ENCODE peak calls at places on chromosomes 4 and X, in eight cellular contexts. One of them, this sample, is unnamed.

GRCh38 chrX:49058794-49059193 is at the start of gene CCDC120:
- DNase-seq in posterior cingulate gyrus: no peak
- DNase-seq in naive thymus-derived CD8-positive, alpha-beta T cell: no peak
- DNase-seq in M059J: no peak
- DNase-seq in activated naive CD4-positive, alpha-beta T cell: no peak
- DNase-seq in GM23338: peak
- DNase-seq in activated CD4-positive, alpha-beta memory T cell treated with anti-CD3 and anti-CD28 coated beads for 36 hours: no peak
- DNase-seq in neuronal stem cell: no peak
- DNase-seq in this sample: no peak

GRCh38 chrX:153877571-153878261 is 8.3 kb downstream of the L1CAM start:
- DNase-seq in activated naive CD4-positive, alpha-beta T cell: no peak
- DNase-seq in naive thymus-derived CD8-positive, alpha-beta T cell: no peak
- DNase-seq in neuronal stem cell: no peak
- DNase-seq in GM23338: no peak
- DNase-seq in posterior cingulate gyrus: no peak
- DNase-seq in activated CD4-positive, alpha-beta memory T cell treated with anti-CD3 and anti-CD28 coated beads for 36 hours: no peak
- DNase-seq in M059J: no peak
- DNase-seq in this sample: no peak

GRCh38 chr4:168797176-168797575 is 212.9 kb downstream of the CBR4 start:
- DNase-seq in posterior cingulate gyrus: no peak
- DNase-seq in GM23338: no peak
- DNase-seq in activated naive CD4-positive, alpha-beta T cell: no peak
- DNase-seq in activated CD4-positive, alpha-beta memory T cell treated with anti-CD3 and anti-CD28 coated beads for 36 hours: no peak
- DNase-seq in M059J: peak
- DNase-seq in naive thymus-derived CD8-positive, alpha-beta T cell: no peak
- DNase-seq in neuronal stem cell: no peak
- DNase-seq in this sample: no peak

GRCh38 chrX:136768469-136769084 is 12.2 kb downstream of the ARHGEF6 start:
- DNase-seq in neuronal stem cell: no peak
- DNase-seq in posterior cingulate gyrus: peak
- DNase-seq in naive thymus-derived CD8-positive, alpha-beta T cell: no peak
- DNase-seq in activated CD4-positive, alpha-beta memory T cell treated with anti-CD3 and anti-CD28 coated beads for 36 hours: peak
- DNase-seq in activated naive CD4-positive, alpha-beta T cell: no peak
- DNase-seq in GM23338: no peak
- DNase-seq in M059J: peak
- DNase-seq in this sample: peak

GRCh38 chr4:38442073-38442788 is 221.8 kb upstream of the KLF3 start:
- DNase-seq in naive thymus-derived CD8-positive, alpha-beta T cell: no peak
- DNase-seq in activated naive CD4-positive, alpha-beta T cell: no peak
- DNase-seq in M059J: no peak
- DNase-seq in posterior cingulate gyrus: no peak
- DNase-seq in activated CD4-positive, alpha-beta memory T cell treated with anti-CD3 and anti-CD28 coated beads for 36 hours: no peak
- DNase-seq in GM23338: no peak
- DNase-seq in neuronal stem cell: no peak
- DNase-seq in this sample: no peak

GRCh38 chr4:118381902-118382301 is 29.1 kb upstream of the PRSS12 start:
- DNase-seq in posterior cingulate gyrus: no peak
- DNase-seq in GM23338: no peak
- DNase-seq in activated CD4-positive, alpha-beta memory T cell treated with anti-CD3 and anti-CD28 coated beads for 36 hours: no peak
- DNase-seq in M059J: no peak
- DNase-seq in naive thymus-derived CD8-positive, alpha-beta T cell: no peak
- DNase-seq in neuronal stem cell: no peak
- DNase-seq in activated naive CD4-positive, alpha-beta T cell: no peak
- DNase-seq in this sample: no peak

GRCh38 chr4:57074753-57075152 is 35.4 kb downstream of the IGFBP7 start:
- DNase-seq in activated CD4-positive, alpha-beta memory T cell treated with anti-CD3 and anti-CD28 coated beads for 36 hours: no peak
- DNase-seq in GM23338: no peak
- DNase-seq in activated naive CD4-positive, alpha-beta T cell: no peak
- DNase-seq in naive thymus-derived CD8-positive, alpha-beta T cell: no peak
- DNase-seq in posterior cingulate gyrus: no peak
- DNase-seq in M059J: peak
- DNase-seq in neuronal stem cell: no peak
- DNase-seq in this sample: no peak

GRCh38 chrX:38859602-38860001 is 58.3 kb downstream of the MID1IP1 start:
- DNase-seq in naive thymus-derived CD8-positive, alpha-beta T cell: no peak
- DNase-seq in posterior cingulate gyrus: no peak
- DNase-seq in activated CD4-positive, alpha-beta memory T cell treated with anti-CD3 and anti-CD28 coated beads for 36 hours: no peak
- DNase-seq in M059J: no peak
- DNase-seq in activated naive CD4-positive, alpha-beta T cell: no peak
- DNase-seq in neuronal stem cell: no peak
- DNase-seq in GM23338: no peak
- DNase-seq in this sample: no peak

GRCh38 chr4:1047976-1048780 is 36.8 kb downstream of the FGFRL1 start:
- DNase-seq in M059J: no peak
- DNase-seq in posterior cingulate gyrus: peak
- DNase-seq in naive thymus-derived CD8-positive, alpha-beta T cell: no peak
- DNase-seq in activated CD4-positive, alpha-beta memory T cell treated with anti-CD3 and anti-CD28 coated beads for 36 hours: no peak
- DNase-seq in neuronal stem cell: no peak
- DNase-seq in activated naive CD4-positive, alpha-beta T cell: no peak
- DNase-seq in GM23338: peak
- DNase-seq in this sample: peak

GRCh38 chrX:56800307-56800706 is 71.3 kb downstream of the NBDY start:
- DNase-seq in activated CD4-positive, alpha-beta memory T cell treated with anti-CD3 and anti-CD28 coated beads for 36 hours: no peak
- DNase-seq in naive thymus-derived CD8-positive, alpha-beta T cell: no peak
- DNase-seq in M059J: no peak
- DNase-seq in posterior cingulate gyrus: no peak
- DNase-seq in GM23338: no peak
- DNase-seq in neuronal stem cell: no peak
- DNase-seq in activated naive CD4-positive, alpha-beta T cell: no peak
- DNase-seq in this sample: no peak

GRCh38 chrX:135421932-135422809 is at the start of gene SMIM10L2A:
- DNase-seq in naive thymus-derived CD8-positive, alpha-beta T cell: peak
- DNase-seq in M059J: no peak
- DNase-seq in activated CD4-positive, alpha-beta memory T cell treated with anti-CD3 and anti-CD28 coated beads for 36 hours: peak
- DNase-seq in activated naive CD4-positive, alpha-beta T cell: no peak
- DNase-seq in neuronal stem cell: no peak
- DNase-seq in posterior cingulate gyrus: peak
- DNase-seq in GM23338: no peak
- DNase-seq in this sample: no peak

GRCh38 chr4:74751247-74751646 is 43.1 kb downstream of the BTC start:
- DNase-seq in activated naive CD4-positive, alpha-beta T cell: no peak
- DNase-seq in M059J: no peak
- DNase-seq in neuronal stem cell: no peak
- DNase-seq in activated CD4-positive, alpha-beta memory T cell treated with anti-CD3 and anti-CD28 coated beads for 36 hours: no peak
- DNase-seq in naive thymus-derived CD8-positive, alpha-beta T cell: no peak
- DNase-seq in GM23338: no peak
- DNase-seq in posterior cingulate gyrus: no peak
- DNase-seq in this sample: no peak

GRCh38 chr4:121711263-121712000 is 14.7 kb upstream of the ANXA5 start:
- DNase-seq in neuronal stem cell: peak
- DNase-seq in GM23338: peak
- DNase-seq in activated naive CD4-positive, alpha-beta T cell: no peak
- DNase-seq in posterior cingulate gyrus: peak
- DNase-seq in M059J: peak
- DNase-seq in activated CD4-positive, alpha-beta memory T cell treated with anti-CD3 and anti-CD28 coated beads for 36 hours: peak
- DNase-seq in naive thymus-derived CD8-positive, alpha-beta T cell: no peak
- DNase-seq in this sample: peak

GRCh38 chrX:120315776-120316175 is 4.5 kb upstream of the TMEM255A start:
- DNase-seq in activated CD4-positive, alpha-beta memory T cell treated with anti-CD3 and anti-CD28 coated beads for 36 hours: no peak
- DNase-seq in GM23338: no peak
- DNase-seq in posterior cingulate gyrus: no peak
- DNase-seq in M059J: peak
- DNase-seq in neuronal stem cell: no peak
- DNase-seq in naive thymus-derived CD8-positive, alpha-beta T cell: no peak
- DNase-seq in activated naive CD4-positive, alpha-beta T cell: no peak
- DNase-seq in this sample: no peak

GRCh38 chr4:140790765-140791164 is 34.6 kb upstream of the TBC1D9 start:
- DNase-seq in posterior cingulate gyrus: peak
- DNase-seq in GM23338: no peak
- DNase-seq in naive thymus-derived CD8-positive, alpha-beta T cell: no peak
- DNase-seq in activated CD4-positive, alpha-beta memory T cell treated with anti-CD3 and anti-CD28 coated beads for 36 hours: no peak
- DNase-seq in neuronal stem cell: no peak
- DNase-seq in activated naive CD4-positive, alpha-beta T cell: no peak
- DNase-seq in M059J: no peak
- DNase-seq in this sample: no peak

GRCh38 chr4:184651899-184652298 is 2.4 kb downstream of the PRIMPOL start:
- DNase-seq in posterior cingulate gyrus: no peak
- DNase-seq in activated naive CD4-positive, alpha-beta T cell: no peak
- DNase-seq in activated CD4-positive, alpha-beta memory T cell treated with anti-CD3 and anti-CD28 coated beads for 36 hours: no peak
- DNase-seq in naive thymus-derived CD8-positive, alpha-beta T cell: no peak
- DNase-seq in GM23338: peak
- DNase-seq in neuronal stem cell: no peak
- DNase-seq in M059J: no peak
- DNase-seq in this sample: no peak

GRCh38 chr4:168880811-168881595 is 129.1 kb downstream of the CBR4 start:
- DNase-seq in activated naive CD4-positive, alpha-beta T cell: no peak
- DNase-seq in GM23338: no peak
- DNase-seq in activated CD4-positive, alpha-beta memory T cell treated with anti-CD3 and anti-CD28 coated beads for 36 hours: no peak
- DNase-seq in neuronal stem cell: no peak
- DNase-seq in naive thymus-derived CD8-positive, alpha-beta T cell: no peak
- DNase-seq in M059J: no peak
- DNase-seq in posterior cingulate gyrus: no peak
- DNase-seq in this sample: no peak

GRCh38 chr4:153294631-153295030 is 49.9 kb upstream of the MND1 start:
- DNase-seq in neuronal stem cell: no peak
- DNase-seq in naive thymus-derived CD8-positive, alpha-beta T cell: no peak
- DNase-seq in posterior cingulate gyrus: no peak
- DNase-seq in GM23338: no peak
- DNase-seq in activated CD4-positive, alpha-beta memory T cell treated with anti-CD3 and anti-CD28 coated beads for 36 hours: no peak
- DNase-seq in M059J: no peak
- DNase-seq in activated naive CD4-positive, alpha-beta T cell: no peak
- DNase-seq in this sample: no peak

GRCh38 chr4:38109896-38110295 is 149.7 kb downstream of the PTTG2 start:
- DNase-seq in posterior cingulate gyrus: no peak
- DNase-seq in naive thymus-derived CD8-positive, alpha-beta T cell: no peak
- DNase-seq in activated CD4-positive, alpha-beta memory T cell treated with anti-CD3 and anti-CD28 coated beads for 36 hours: no peak
- DNase-seq in activated naive CD4-positive, alpha-beta T cell: no peak
- DNase-seq in M059J: no peak
- DNase-seq in GM23338: no peak
- DNase-seq in neuronal stem cell: peak
- DNase-seq in this sample: no peak

GRCh38 chrX:40746536-40746935 is 11.2 kb upstream of the MED14 start:
- DNase-seq in activated CD4-positive, alpha-beta memory T cell treated with anti-CD3 and anti-CD28 coated beads for 36 hours: no peak
- DNase-seq in M059J: no peak
- DNase-seq in naive thymus-derived CD8-positive, alpha-beta T cell: no peak
- DNase-seq in posterior cingulate gyrus: no peak
- DNase-seq in activated naive CD4-positive, alpha-beta T cell: no peak
- DNase-seq in GM23338: no peak
- DNase-seq in neuronal stem cell: no peak
- DNase-seq in this sample: no peak

This sample was measured in sigmoid colon.